ENCODE peak calls at places on chromosomes 11 and 22, in ten cellular contexts. One of them, this sample, is unnamed.

GRCh38 chr11:57781529-57781943 is 19.9 kb downstream of the CTNND1 start:
- DNase-seq in RCC 7860: no peak
- DNase-seq in body of pancreas: peak
- DNase-seq in HCEC 1CT: no peak
- DNase-seq in breast epithelium: peak
- DNase-seq in Kasumi-1: no peak
- DNase-seq in hippocampal formation: no peak
- DNase-seq in osteocyte: no peak
- DNase-seq in GM13977: no peak
- DNase-seq in activated CD4-positive, alpha-beta T cell treated with anti-CD3 and anti-CD28 coated beads, Interleukin-2, amount 50 U/mL, for 48 hours: no peak
- DNase-seq in this sample: peak

GRCh38 chr22:31212783-31213626 is 907 bp downstream of the LIMK2 start:
- DNase-seq in Kasumi-1: no peak
- DNase-seq in GM13977: peak
- DNase-seq in body of pancreas: no peak
- DNase-seq in HCEC 1CT: no peak
- DNase-seq in osteocyte: no peak
- DNase-seq in RCC 7860: no peak
- DNase-seq in activated CD4-positive, alpha-beta T cell treated with anti-CD3 and anti-CD28 coated beads, Interleukin-2, amount 50 U/mL, for 48 hours: no peak
- DNase-seq in hippocampal formation: no peak
- DNase-seq in breast epithelium: no peak
- DNase-seq in this sample: no peak

GRCh38 chr11:128689946-128690745 is 3.7 kb upstream of the FLI1 start:
- DNase-seq in osteocyte: no peak
- DNase-seq in GM13977: no peak
- DNase-seq in hippocampal formation: no peak
- DNase-seq in breast epithelium: no peak
- DNase-seq in activated CD4-positive, alpha-beta T cell treated with anti-CD3 and anti-CD28 coated beads, Interleukin-2, amount 50 U/mL, for 48 hours: no peak
- DNase-seq in RCC 7860: no peak
- DNase-seq in Kasumi-1: no peak
- DNase-seq in body of pancreas: no peak
- DNase-seq in HCEC 1CT: no peak
- DNase-seq in this sample: no peak

GRCh38 chr11:44203270-44204043 is 106.5 kb downstream of the ALX4 start:
- DNase-seq in osteocyte: no peak
- DNase-seq in GM13977: no peak
- DNase-seq in activated CD4-positive, alpha-beta T cell treated with anti-CD3 and anti-CD28 coated beads, Interleukin-2, amount 50 U/mL, for 48 hours: no peak
- DNase-seq in RCC 7860: no peak
- DNase-seq in Kasumi-1: no peak
- DNase-seq in hippocampal formation: no peak
- DNase-seq in breast epithelium: no peak
- DNase-seq in body of pancreas: no peak
- DNase-seq in HCEC 1CT: no peak
- DNase-seq in this sample: no peak

GRCh38 chr11:86511086-86511551 is 136.4 kb downstream of the CCDC81 start:
- DNase-seq in breast epithelium: no peak
- DNase-seq in body of pancreas: no peak
- DNase-seq in hippocampal formation: no peak
- DNase-seq in GM13977: peak
- DNase-seq in Kasumi-1: no peak
- DNase-seq in osteocyte: no peak
- DNase-seq in RCC 7860: peak
- DNase-seq in HCEC 1CT: peak
- DNase-seq in activated CD4-positive, alpha-beta T cell treated with anti-CD3 and anti-CD28 coated beads, Interleukin-2, amount 50 U/mL, for 48 hours: no peak
- DNase-seq in this sample: no peak

GRCh38 chr11:1458340-1459218 is 28.0 kb downstream of the MOB2 start:
- DNase-seq in osteocyte: no peak
- DNase-seq in RCC 7860: no peak
- DNase-seq in GM13977: no peak
- DNase-seq in breast epithelium: no peak
- DNase-seq in activated CD4-positive, alpha-beta T cell treated with anti-CD3 and anti-CD28 coated beads, Interleukin-2, amount 50 U/mL, for 48 hours: no peak
- DNase-seq in Kasumi-1: no peak
- DNase-seq in body of pancreas: peak
- DNase-seq in hippocampal formation: no peak
- DNase-seq in HCEC 1CT: peak
- DNase-seq in this sample: peak

GRCh38 chr11:12813371-12814225 is 139.4 kb downstream of the TEAD1 start:
- DNase-seq in hippocampal formation: no peak
- DNase-seq in osteocyte: no peak
- DNase-seq in body of pancreas: no peak
- DNase-seq in breast epithelium: no peak
- DNase-seq in Kasumi-1: no peak
- DNase-seq in activated CD4-positive, alpha-beta T cell treated with anti-CD3 and anti-CD28 coated beads, Interleukin-2, amount 50 U/mL, for 48 hours: no peak
- DNase-seq in HCEC 1CT: peak
- DNase-seq in GM13977: no peak
- DNase-seq in RCC 7860: peak
- DNase-seq in this sample: no peak

GRCh38 chr11:86558841-86559240 is 113.6 kb downstream of the ME3 start:
- DNase-seq in hippocampal formation: no peak
- DNase-seq in GM13977: no peak
- DNase-seq in osteocyte: no peak
- DNase-seq in activated CD4-positive, alpha-beta T cell treated with anti-CD3 and anti-CD28 coated beads, Interleukin-2, amount 50 U/mL, for 48 hours: no peak
- DNase-seq in HCEC 1CT: no peak
- DNase-seq in Kasumi-1: no peak
- DNase-seq in breast epithelium: no peak
- DNase-seq in body of pancreas: no peak
- DNase-seq in RCC 7860: no peak
- DNase-seq in this sample: no peak

GRCh38 chr22:23216331-23217170 is 36.2 kb downstream of the BCR start:
- DNase-seq in HCEC 1CT: no peak
- DNase-seq in osteocyte: no peak
- DNase-seq in RCC 7860: no peak
- DNase-seq in body of pancreas: no peak
- DNase-seq in hippocampal formation: no peak
- DNase-seq in Kasumi-1: peak
- DNase-seq in activated CD4-positive, alpha-beta T cell treated with anti-CD3 and anti-CD28 coated beads, Interleukin-2, amount 50 U/mL, for 48 hours: peak
- DNase-seq in GM13977: no peak
- DNase-seq in breast epithelium: no peak
- DNase-seq in this sample: no peak

GRCh38 chr11:8838248-8838647 is 72.7 kb upstream of the AKIP1 start:
- DNase-seq in GM13977: no peak
- DNase-seq in RCC 7860: no peak
- DNase-seq in body of pancreas: no peak
- DNase-seq in activated CD4-positive, alpha-beta T cell treated with anti-CD3 and anti-CD28 coated beads, Interleukin-2, amount 50 U/mL, for 48 hours: no peak
- DNase-seq in Kasumi-1: no peak
- DNase-seq in hippocampal formation: no peak
- DNase-seq in osteocyte: no peak
- DNase-seq in HCEC 1CT: peak
- DNase-seq in breast epithelium: no peak
- DNase-seq in this sample: no peak

GRCh38 chr22:17728786-17729185 is 45.5 kb downstream of the BID start:
- DNase-seq in Kasumi-1: no peak
- DNase-seq in GM13977: no peak
- DNase-seq in breast epithelium: no peak
- DNase-seq in hippocampal formation: no peak
- DNase-seq in RCC 7860: no peak
- DNase-seq in body of pancreas: no peak
- DNase-seq in activated CD4-positive, alpha-beta T cell treated with anti-CD3 and anti-CD28 coated beads, Interleukin-2, amount 50 U/mL, for 48 hours: no peak
- DNase-seq in HCEC 1CT: no peak
- DNase-seq in osteocyte: no peak
- DNase-seq in this sample: no peak

GRCh38 chr11:120336641-120337132 is 474 bp downstream of the ARHGEF12 start:
- DNase-seq in breast epithelium: no peak
- DNase-seq in HCEC 1CT: peak
- DNase-seq in body of pancreas: peak
- DNase-seq in activated CD4-positive, alpha-beta T cell treated with anti-CD3 and anti-CD28 coated beads, Interleukin-2, amount 50 U/mL, for 48 hours: peak
- DNase-seq in RCC 7860: no peak
- DNase-seq in osteocyte: peak
- DNase-seq in hippocampal formation: no peak
- DNase-seq in GM13977: no peak
- DNase-seq in Kasumi-1: no peak
- DNase-seq in this sample: peak

This sample was measured in prostate gland.